ENCODE peak calls at places on chromosomes 4 and X, in five cellular contexts. L is NT2/D1, E is psoas muscle, D is prostate gland, V is mammary epithelial cell. Y is an unnamed sample. For H3K27me3, the result is how much of the 10 kb centered on the place peaks cover.

GRCh38 chrX:10496345-10496965 is 123.9 kb downstream of the MID1 start:
- DNase-seq in L (no peak), E (no peak), V (peak), D (no peak), Y (no peak)

GRCh38 chr4:151302432-151302831 is 23.0 kb downstream of the SH3D19 start:
- DNase-seq in D (no peak), L (no peak), V (no peak), E (no peak), Y (no peak)

GRCh38 chrX:739611-740010 is 109.0 kb downstream of the SHOX start:
- DNase-seq in L (no peak), V (no peak), E (no peak), D (no peak), Y (no peak)

GRCh38 chr4:17347445-17347844 is 164.4 kb downstream of the QDPR start:
- DNase-seq in L (peak), D (peak), E (no peak), V (peak), Y (peak)

GRCh38 chr4:84734037-84734436 is 151.1 kb downstream of the CDS1 start:
- DNase-seq in L (no peak), V (no peak), D (no peak), E (no peak), Y (no peak)

GRCh38 chr4:20281453-20281852 is 29.7 kb downstream of the SLIT2 start:
- DNase-seq in D (no peak), E (no peak), V (no peak), L (peak), Y (no peak)

GRCh38 chrX:136273986-136274385 is 22.8 kb upstream of the MAP7D3 start:
- DNase-seq in L (no peak), V (no peak), D (no peak), E (no peak), Y (no peak)

GRCh38 chrX:74492720-74493201 is 71.5 kb downstream of the SLC16A2 start:
- DNase-seq in E (no peak), V (no peak), L (peak), D (no peak), Y (no peak)

GRCh38 chr4:94208268-94208667 is 603 bp downstream of the SMARCAD1 start:
- DNase-seq in V (no peak), L (no peak), E (no peak), D (no peak), Y (no peak)

GRCh38 chr4:89298788-89299152 is 8.8 kb downstream of the GPRIN3 start:
- DNase-seq in E (no peak), V (peak), D (no peak), L (no peak), Y (no peak)

GRCh38 chrX:85851418-85851817 is 195.9 kb downstream of the CHM start:
- DNase-seq in D (peak), L (no peak), V (peak), E (no peak), Y (no peak)

GRCh38 chr4:47933798-47934197 is 19.4 kb upstream of the NFXL1 start:
- DNase-seq in D (no peak), E (no peak), V (peak), L (no peak), Y (no peak)

GRCh38 chrX:151896734-151897474 is 15.8 kb upstream of the MAGEA4 start:
- DNase-seq in V (no peak), L (no peak), D (no peak), E (no peak), Y (no peak)

GRCh38 chrX:152833378-152833777 is 2.5 kb downstream of the NSDHL start:
- DNase-seq in E (no peak), V (no peak), L (no peak), D (no peak), Y (no peak)

GRCh38 chr4:147674496-147674895 is 9.5 kb downstream of the PRMT9 start:
- DNase-seq in D (no peak), V (no peak), E (no peak), L (no peak), Y (no peak)

GRCh38 chr4:107314156-107314555 is 278.0 kb upstream of the DKK2 start:
- DNase-seq in V (no peak), E (no peak), D (no peak), L (no peak), Y (no peak)

GRCh38 chr4:169251291-169252235 is 19.2 kb downstream of the SH3RF1 start:
- DNase-seq in L (no peak), V (peak), D (no peak), E (no peak), Y (no peak)

GRCh38 chrX:19343085-19343461 is 654 bp upstream of the PDHA1 start:
- DNase-seq in E (no peak), D (no peak), L (no peak), V (no peak), Y (no peak)

GRCh38 chrX:152399395-152399794 is 51.7 kb downstream of the GABRA3 start:
- DNase-seq in D (no peak), V (no peak), E (no peak), L (no peak), Y (no peak)

GRCh38 chr4:83989835-83990234 is 453.9 kb downstream of the GPAT3 start:
- DNase-seq in E (no peak), V (no peak), L (no peak), D (no peak), Y (no peak)

GRCh38 chrX:295136-295535 is 14.0 kb downstream of the PLCXD1 start:
- DNase-seq in V (no peak), E (no peak), L (no peak), D (no peak), Y (no peak)

GRCh38 chrX:140580478-140580877 is 75.6 kb upstream of the SOX3 start:
- DNase-seq in E (no peak), D (no peak), V (no peak), L (no peak), Y (no peak)
- H3K27me3 ChIP-seq in E (under half), D (under half), V (under half), L (under half), Y (under half)

DNA sequence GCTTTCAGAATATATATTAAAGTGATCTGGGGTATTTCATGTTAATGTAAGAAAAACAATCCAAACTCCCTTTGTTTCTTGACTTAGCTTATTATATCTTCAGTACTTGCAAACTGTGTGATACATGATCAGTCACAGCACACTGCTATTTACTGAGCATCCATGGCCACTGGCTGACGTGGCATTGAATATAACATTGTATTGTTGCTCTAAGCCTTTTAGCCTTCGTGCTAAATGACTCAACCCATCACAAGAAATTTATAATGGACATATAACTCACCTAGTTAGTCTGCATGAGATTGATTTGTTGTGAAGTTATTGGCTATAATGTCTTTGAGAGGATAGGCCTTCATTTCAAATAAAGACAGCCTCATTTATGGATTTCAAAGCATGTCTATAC is 642.6 kb downstream of the IL1RAPL1 start:
- DNase-seq in V (peak), E (no peak), L (no peak), D (no peak), Y (no peak)
- H3K27me3 ChIP-seq in V (under half), E (under half), L (under half), D (under half), Y (under half)

DNA sequence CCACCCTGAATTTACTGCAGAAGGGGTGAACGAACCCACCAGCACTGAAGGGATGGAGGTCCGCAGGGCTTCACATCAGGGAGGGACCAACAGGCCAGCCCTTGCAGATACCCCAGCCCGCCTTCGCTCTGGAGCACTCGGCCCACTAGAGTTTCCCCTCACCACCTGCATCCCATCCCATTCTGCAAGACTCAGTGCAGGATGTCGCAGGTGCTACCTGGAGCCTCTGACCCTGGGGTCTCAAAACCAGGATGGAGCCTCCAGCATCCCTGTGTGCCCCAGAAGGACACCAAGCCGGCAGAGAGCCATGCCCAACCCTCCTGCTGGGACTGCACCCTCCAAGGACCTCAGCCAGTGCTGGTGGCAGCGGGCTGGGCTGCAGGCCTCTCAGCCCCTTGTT is 57.6 kb upstream of the ADRA2C start:
- DNase-seq in L (no peak), D (no peak), E (peak), V (no peak), Y (no peak)
- H3K27me3 ChIP-seq in L (under half), D (under half), E (under half), V (under half), Y (under half)

GRCh38 chr4:7337196-7338058 is 97.3 kb downstream of the PSAPL1 start:
- DNase-seq in V (no peak), L (no peak), D (no peak), E (peak), Y (no peak)

GRCh38 chr4:7338059-7338452 is 96.7 kb downstream of the PSAPL1 start:
- DNase-seq in V (no peak), L (no peak), E (no peak), D (no peak), Y (no peak)

GRCh38 chr4:7335363-7336066 is 99.2 kb downstream of the PSAPL1 start:
- DNase-seq in L (peak), V (peak), D (peak), E (peak), Y (peak)

GRCh38 chr4:7336067-7336569 is 98.6 kb downstream of the PSAPL1 start:
- DNase-seq in E (peak), D (no peak), V (no peak), L (no peak), Y (no peak)

DNA sequence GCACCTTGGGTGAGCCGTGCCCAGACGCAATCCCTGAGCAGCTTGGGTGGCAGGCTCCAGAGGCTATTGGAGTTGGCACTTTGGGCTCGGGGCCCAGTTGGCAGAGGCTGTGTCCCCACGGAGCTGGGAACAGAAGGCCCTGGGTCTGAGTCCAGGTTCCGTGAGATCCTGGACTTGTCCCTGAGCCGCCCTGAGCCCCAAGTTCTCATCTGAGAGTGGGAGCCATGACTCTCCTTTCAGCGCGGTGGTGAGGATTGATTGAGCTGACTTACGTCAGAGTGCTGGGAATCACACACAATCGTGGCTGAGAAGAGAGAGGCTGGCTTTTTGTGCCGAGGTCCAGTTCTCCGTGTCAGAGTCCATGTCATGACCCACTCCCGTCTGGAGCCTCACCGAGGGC is 98.0 kb downstream of the PSAPL1 start:
- DNase-seq in E (peak), V (no peak), L (no peak), D (no peak), Y (no peak)
- H3K27me3 ChIP-seq in E (under half), V (under half), L (under half), D (under half), Y (under half)

GRCh38 chr4:37533286-37534033 is 152.7 kb downstream of the RELL1 start:
- DNase-seq in L (no peak), E (no peak), D (no peak), V (no peak), Y (no peak)
- H3K27me3 ChIP-seq in L (under half), E (under half), D (under half), V (under half), Y (under half)

DNA sequence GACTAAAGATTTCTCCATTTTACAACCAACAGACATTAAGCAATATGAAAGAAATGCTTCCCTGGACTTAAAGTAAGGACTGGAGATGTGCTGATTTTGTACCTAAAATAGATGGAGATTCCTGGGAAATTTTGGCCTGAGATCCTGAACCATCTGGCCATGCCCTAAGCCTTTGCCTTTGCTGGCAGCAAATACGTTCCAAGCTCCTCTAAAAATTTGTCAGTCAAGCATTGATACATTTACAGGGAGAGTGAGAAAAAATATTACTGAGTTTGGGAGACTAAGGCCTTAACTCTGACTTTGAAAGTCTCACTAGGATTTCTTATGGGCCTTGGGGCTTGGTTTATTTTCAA is 63.9 kb downstream of the FHDC1 start:
- DNase-seq in E (no peak), V (no peak), L (no peak), D (no peak), Y (no peak)
- H3K27me3 ChIP-seq in E (under half), V (under half), L (under half), D (under half), Y (under half)

DNA sequence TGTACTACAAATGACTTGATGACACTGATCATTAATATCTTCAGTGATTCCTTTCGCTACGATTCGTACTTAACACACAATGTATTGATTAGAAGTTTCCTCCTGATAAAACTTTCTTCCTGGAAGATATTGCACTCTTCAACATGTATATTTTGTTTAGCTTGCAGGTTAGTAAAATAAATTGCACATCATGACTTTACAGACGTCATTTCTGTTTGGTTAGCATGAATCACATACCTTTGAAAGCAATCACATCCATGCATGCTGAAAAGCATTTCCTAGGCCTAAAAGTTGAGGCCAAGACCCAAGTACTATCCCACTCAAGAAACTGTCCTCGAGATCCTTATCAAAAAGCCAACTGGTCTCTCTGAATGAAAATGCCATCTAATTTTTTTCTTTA is 1841.0 kb upstream of the PCDH7 start:
- DNase-seq in D (no peak), L (no peak), E (no peak), V (no peak), Y (no peak)
- H3K27me3 ChIP-seq in D (under half), L (under half), E (under half), V (under half), Y (under half)

DNA sequence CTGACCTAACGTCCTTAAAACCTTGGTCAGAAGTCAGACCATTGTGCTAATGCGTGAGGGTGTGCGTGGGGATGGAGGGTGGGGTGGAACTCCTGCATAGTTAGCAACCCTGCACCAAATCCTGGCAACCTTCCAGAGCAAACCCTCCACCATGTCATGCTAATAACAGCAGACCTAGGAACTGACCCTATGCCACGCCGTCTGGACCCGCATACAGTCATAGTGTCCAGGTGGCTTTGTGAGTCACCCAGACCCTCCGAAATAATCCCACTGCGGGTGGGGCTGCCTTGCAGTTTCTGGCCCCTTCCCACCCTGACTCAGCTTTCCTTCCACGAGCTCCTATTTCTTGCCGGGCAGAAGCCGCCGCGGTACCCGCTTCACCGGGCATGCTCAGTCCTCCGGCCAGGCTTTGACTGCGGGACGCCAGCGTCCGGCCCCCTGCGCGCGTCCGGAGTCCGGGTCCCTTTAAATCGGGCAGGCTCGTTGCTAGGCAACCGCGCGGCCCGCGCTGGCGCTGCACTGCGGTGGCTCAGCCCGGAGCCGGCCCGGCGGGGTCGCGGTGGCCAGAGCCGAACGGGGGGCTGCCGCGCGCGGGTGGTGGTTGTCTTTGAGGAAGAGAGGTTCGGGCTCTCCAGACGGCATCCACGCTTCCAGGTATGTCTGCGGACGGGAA is at the start of gene CCDC160:
- DNase-seq in V (no peak), L (no peak), D (peak), E (peak), Y (peak)
- H3K27me3 ChIP-seq in V (under half), L (under half), D (under half), E (under half), Y (under half)

GRCh38 chr4:140257461-140258305 is 103.7 kb upstream of the MAML3 start:
- DNase-seq in E (peak), L (no peak), D (no peak), V (peak), Y (no peak)
- H3K27me3 ChIP-seq in E (under half), L (under half), D (under half), V (under half), Y (under half)

GRCh38 chr4:3638080-3638715 is 106.0 kb upstream of the LRPAP1 start:
- DNase-seq in V (no peak), D (no peak), E (no peak), L (no peak), Y (peak)

GRCh38 chr4:3636628-3637320 is 104.6 kb upstream of the LRPAP1 start:
- DNase-seq in D (no peak), L (no peak), V (no peak), E (peak), Y (peak)

GRCh38 chr4:3635090-3635820 is 103.0 kb upstream of the LRPAP1 start:
- DNase-seq in E (peak), L (no peak), D (no peak), V (no peak), Y (peak)

GRCh38 chr4:3639613-3640586 is 107.7 kb upstream of the LRPAP1 start:
- DNase-seq in E (peak), L (no peak), V (no peak), D (peak), Y (peak)

GRCh38 chr4:3637326-3638016 is 105.2 kb upstream of the LRPAP1 start:
- DNase-seq in D (peak), V (no peak), L (no peak), E (peak), Y (peak)
- H3K27me3 ChIP-seq in D (under half), V (under half), L (under half), E (under half), Y (under half)

Y was measured in uterus.